ENCODE peak calls at places on chromosomes 12 and 14, in four cellular contexts. H, M, S and V are unnamed samples.

GRCh38 chr12:50017047-50017446 is 8.2 kb downstream of the RACGAP1 start:
- DNase-seq in H (peak), M (no peak), S (no peak), V (no peak)

GRCh38 chr14:101374373-101375338 is 186.6 kb upstream of the DIO3 start:
- DNase-seq in H (no peak), M (no peak), S (no peak), V (peak)

GRCh38 chr12:78181544-78182162 is 351.0 kb downstream of the NAV3 start:
- DNase-seq in H (peak), M (peak), S (no peak), V (no peak)

GRCh38 chr14:32728957-32729356 is 209.7 kb upstream of the NPAS3 start:
- DNase-seq in H (no peak), M (peak), S (no peak), V (no peak)

GRCh38 chr12:97276198-97276580 is 186.4 kb upstream of the RMST start:
- DNase-seq in H (no peak), M (peak), S (no peak), V (no peak)

GRCh38 chr14:102666635-102667034 is 74.2 kb downstream of the RCOR1 start:
- DNase-seq in H (no peak), M (no peak), S (no peak), V (no peak)

GRCh38 chr14:23436327-23437141 is 1.1 kb upstream of the MYH7 start:
- DNase-seq in H (no peak), M (no peak), S (no peak), V (no peak)

GRCh38 chr12:62640910-62641448 is 174.4 kb downstream of the MON2 start:
- DNase-seq in H (peak), M (no peak), S (peak), V (peak)

GRCh38 chr12:115405471-115405860 is 721.5 kb upstream of the TBX3 start:
- DNase-seq in H (no peak), M (no peak), S (no peak), V (no peak)

GRCh38 chr14:88842414-88842813 is 18.0 kb downstream of the TTC8 start:
- DNase-seq in H (no peak), M (no peak), S (no peak), V (no peak)

GRCh38 chr12:95205685-95206084 is 11.6 kb downstream of the FGD6 start:
- DNase-seq in H (peak), M (no peak), S (no peak), V (no peak)